ENCODE peak calls at places on chromosomes 16 and 17, in four cellular contexts. F is spleen, E is sigmoid colon, U is breast epithelium. I is an unnamed sample.

GRCh38 chr17:28282596-28282995 is 36.4 kb upstream of the TMEM97 start:
- DNase-seq in F (no peak), E (no peak), U (no peak), I (no peak)

GRCh38 chr17:42698736-42699414 is 16.5 kb downstream of the CNTNAP1 start:
- DNase-seq in E (no peak), U (no peak), F (no peak), I (no peak)

GRCh38 chr17:17021194-17021863 is 20.9 kb upstream of the MPRIP start:
- DNase-seq in U (peak; percentile 48), F (peak; percentile 66), E (no peak), I (no peak)

GRCh38 chr16:89484923-89485679 is 5.3 kb downstream of the ANKRD11 start:
- DNase-seq in E (no peak), U (no peak), F (no peak), I (no peak)

GRCh38 chr17:18028114-18028513 is 10.9 kb downstream of the ATPAF2 start:
- DNase-seq in F (no peak), E (no peak), U (no peak), I (no peak)

GRCh38 chr16:11884035-11884434 is 31.7 kb downstream of the GSPT1 start:
- DNase-seq in U (no peak), E (no peak), F (no peak), I (no peak)

GRCh38 chr17:43367588-43368242 is 31.1 kb upstream of the ARL4D start:
- DNase-seq in E (no peak), F (no peak), U (no peak), I (no peak)

GRCh38 chr17:18122991-18123753 is 14.6 kb downstream of the MYO15A start:
- DNase-seq in F (no peak), E (no peak), U (no peak), I (no peak)

GRCh38 chr17:7834554-7834890 is 505 bp downstream of the KDM6B start:
- DNase-seq in F (peak; percentile 94), U (peak; percentile 65), E (peak; percentile 89), I (peak; percentile 51)

GRCh38 chr16:2537451-2538379 is at the start of gene PDPK1:
- DNase-seq in U (peak; percentile 90), E (peak; percentile 97), F (peak; percentile 98), I (peak; percentile 93)

GRCh38 chr16:48158296-48158695 is 2.5 kb upstream of the ABCC12 start:
- DNase-seq in F (no peak), U (peak; percentile 30), E (no peak), I (no peak)

GRCh38 chr16:83957296-83957855 is 4.3 kb downstream of the OSGIN1 start:
- DNase-seq in U (no peak), F (no peak), E (no peak), I (no peak)

GRCh38 chr17:58231644-58232043 is 6.7 kb upstream of the LPO start:
- DNase-seq in E (no peak), U (no peak), F (no peak), I (no peak)

GRCh38 chr16:14179116-14179515 is 108.0 kb downstream of the MRTFB start:
- DNase-seq in F (no peak), U (no peak), E (no peak), I (no peak)

GRCh38 chr17:44065668-44066203 is 735 bp downstream of the LSM12 start:
- DNase-seq in U (no peak), E (no peak), F (no peak), I (no peak)

GRCh38 chr17:61411944-61412859 is 12.6 kb downstream of the TBX2 start:
- DNase-seq in U (peak; percentile 78), E (peak; percentile 90), F (peak; percentile 95), I (peak; percentile 65)

GRCh38 chr17:32477220-32477619 is 9.6 kb upstream of the CDK5R1 start:
- DNase-seq in E (no peak), F (no peak), U (no peak), I (peak; percentile 42)

GRCh38 chr17:80826346-80826954 is 165.2 kb upstream of the CHMP6 start:
- DNase-seq in F (no peak), E (peak; percentile 57), U (peak; percentile 45), I (no peak)

GRCh38 chr17:9912146-9913099 is 7.4 kb upstream of the RCVRN start:
- DNase-seq in E (no peak), F (no peak), U (no peak), I (no peak)

GRCh38 chr17:49582789-49583188 is 7.1 kb downstream of the NXPH3 start:
- DNase-seq in U (no peak), E (no peak), F (no peak), I (no peak)

GRCh38 chr17:76805319-76805718 is 62.9 kb upstream of the MGAT5B start:
- DNase-seq in U (no peak), E (no peak), F (no peak), I (no peak)

GRCh38 chr17:66715745-66716156 is 119.2 kb upstream of the CACNG5 start:
- DNase-seq in F (no peak), U (no peak), E (no peak), I (peak; percentile 55)

GRCh38 chr17:12591336-12591735 is 74.4 kb upstream of the MYOCD start:
- DNase-seq in E (no peak), U (no peak), F (no peak), I (no peak)

GRCh38 chr17:8455660-8456059 is 20.0 kb downstream of the NDEL1 start:
- DNase-seq in U (no peak), F (no peak), E (no peak), I (no peak)

GRCh38 chr16:89482087-89482823 is 8.1 kb downstream of the ANKRD11 start:
- DNase-seq in E (no peak), U (no peak), F (no peak), I (no peak)

GRCh38 chr16:11354733-11355574 is 9.7 kb downstream of the RMI2 start:
- DNase-seq in E (peak; percentile 58), U (no peak), F (peak; percentile 88), I (no peak)

GRCh38 chr16:27925612-27926011 is 137.9 kb downstream of the GSG1L start:
- DNase-seq in F (no peak), U (no peak), E (no peak), I (no peak)

GRCh38 chr16:81600275-81600674 is 155.7 kb downstream of the CMIP start:
- DNase-seq in E (no peak), F (no peak), U (no peak), I (peak; percentile 46)

GRCh38 chr17:78185981-78186688 is 717 bp downstream of the TK1 start:
- DNase-seq in F (no peak), E (no peak), U (no peak), I (no peak)

DNA sequence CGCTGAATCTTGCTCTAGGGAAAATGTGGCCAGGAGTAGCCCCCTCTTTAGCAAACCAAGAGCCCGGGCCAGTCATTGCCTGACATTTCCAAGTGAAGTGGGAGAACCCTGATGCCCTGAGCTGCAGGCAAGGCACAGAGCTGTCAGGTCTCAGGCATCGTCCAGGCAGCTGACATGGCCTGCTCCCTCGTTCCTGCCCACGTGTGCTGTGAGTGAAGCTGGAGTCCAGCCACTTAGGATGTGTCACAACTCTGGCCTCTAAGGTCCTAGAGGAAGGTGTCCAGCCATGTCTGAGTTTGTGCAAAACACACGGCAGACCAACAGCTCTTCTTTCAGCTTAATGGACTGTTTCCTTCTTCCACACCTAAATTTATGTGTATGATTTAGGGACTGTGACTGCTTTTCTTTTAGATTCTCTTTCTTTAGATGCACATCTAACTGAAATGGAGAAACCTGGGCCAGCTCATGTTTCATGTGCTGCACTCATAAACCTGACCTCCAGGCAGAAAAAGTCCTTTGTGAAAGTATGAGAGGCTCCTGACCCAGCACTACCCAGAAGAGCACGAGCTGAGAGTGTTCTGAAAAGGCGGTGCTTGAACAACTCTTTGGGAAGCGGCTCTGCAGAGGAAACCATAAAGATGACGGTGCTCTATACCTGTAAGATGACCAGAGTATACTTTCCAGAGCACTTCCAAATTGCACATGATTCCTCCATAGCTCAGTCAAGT is 14.8 kb upstream of the LIMD2 start:
- DNase-seq in U (no peak), F (no peak), E (no peak), I (no peak)
- TF ChIP-seq CTCF in U (no peak), F (no peak), E (no peak), I (no peak)

DNA sequence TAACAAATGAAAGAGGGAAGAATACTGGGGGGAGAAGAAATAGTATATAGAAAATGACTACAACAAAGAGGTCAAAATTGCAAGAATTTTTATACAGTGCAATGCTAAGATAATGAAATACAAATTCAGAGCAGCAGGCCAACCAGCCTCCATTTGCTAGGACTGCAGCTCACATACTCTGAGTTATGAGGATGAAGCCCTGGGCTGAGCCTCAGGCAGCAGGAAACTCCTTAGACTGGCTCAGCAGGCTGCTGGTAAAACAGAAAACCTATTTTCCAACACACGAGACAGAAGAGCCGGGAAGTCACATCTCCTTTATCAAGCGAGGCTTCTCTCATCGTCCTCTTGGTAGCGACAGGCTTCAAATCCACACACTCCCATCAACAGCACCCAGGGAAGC is 296.5 kb downstream of the SLC39A11 start:
- DNase-seq in F (no peak), U (no peak), E (no peak), I (no peak)
- H3K9me3 ChIP-seq in F (peaks cover 86% of the 10 kb centered on the region), U (peaks cover 36% of the 10 kb centered on the region), E (peaks cover 4% of the 10 kb centered on the region), I (no peaks in the 10 kb centered on the region)

DNA sequence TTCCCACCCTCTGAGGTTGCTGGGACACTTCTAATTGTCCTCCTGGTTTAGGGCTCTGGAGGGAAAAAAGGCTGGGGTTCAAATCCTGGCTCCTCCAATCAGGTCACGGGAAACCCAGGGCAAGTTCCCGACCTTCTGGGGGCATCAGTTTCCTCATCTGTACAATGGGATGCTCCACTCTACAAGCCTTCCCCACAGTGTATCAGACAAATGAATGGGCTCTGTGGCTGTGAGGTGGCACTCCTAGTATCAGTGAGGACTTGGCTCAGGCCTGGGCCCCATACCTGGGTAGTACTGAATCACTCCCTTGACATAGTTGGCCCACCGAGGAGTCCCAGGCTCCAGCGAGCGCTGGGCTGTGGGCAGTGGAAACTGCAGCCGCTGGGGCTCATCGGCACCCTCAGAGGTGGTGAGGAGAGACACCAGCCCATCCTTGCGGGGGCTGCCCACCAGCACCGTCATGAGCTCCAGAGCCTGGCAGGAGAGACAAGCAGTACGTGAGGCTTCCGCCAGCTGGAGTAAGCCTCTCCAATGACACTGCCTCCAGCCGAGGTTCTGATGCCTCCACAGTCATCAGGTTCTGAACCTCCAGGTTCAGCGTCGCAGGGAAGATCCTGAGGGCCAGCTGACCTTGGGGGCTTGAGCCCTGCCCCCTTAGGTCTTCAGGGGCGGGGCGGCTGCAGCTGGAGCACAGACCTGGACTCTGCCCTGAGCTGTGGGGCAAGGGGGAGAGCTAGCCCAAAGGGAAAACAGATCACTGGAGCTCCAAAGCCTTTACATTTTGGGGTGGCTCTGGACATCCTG is 1.2 kb downstream of the GALK1 start:
- DNase-seq in F (peak; percentile 79), U (no peak), E (no peak), I (no peak)
- TF ChIP-seq POLR2AphosphoS5 in F (no peak), U (no peak), E (no peak), I (no peak)

GRCh38 chr16:680967-681745 is 946 bp downstream of the STUB1 start:
- DNase-seq in E (no peak), U (no peak), F (peak; percentile 82), I (no peak)
- TF ChIP-seq CTCF in E (no peak), U (no peak), F (no peak), I (no peak)

GRCh38 chr17:22253007-22253406 is 560.7 kb downstream of the KCNJ18 start:
- DNase-seq in U (no peak), F (no peak), E (no peak), I (no peak)
- H3K9me3 ChIP-seq in U (no peaks in the 10 kb centered on the region), F (peaks cover 53% of the 10 kb centered on the region), E (no peaks in the 10 kb centered on the region), I (no peaks in the 10 kb centered on the region)

GRCh38 chr16:30965436-30965835 is 7.9 kb downstream of the SETD1A start:
- DNase-seq in F (no peak), U (no peak), E (no peak), I (no peak)

GRCh38 chr16:30963925-30964511 is 6.5 kb downstream of the SETD1A start:
- DNase-seq in E (no peak), U (no peak), F (no peak), I (no peak)

GRCh38 chr16:30964540-30965226 is 7.1 kb downstream of the SETD1A start:
- DNase-seq in F (no peak), E (no peak), U (no peak), I (no peak)

GRCh38 chr16:30967795-30968194 is 10.2 kb downstream of the SETD1A start:
- DNase-seq in E (no peak), U (no peak), F (no peak), I (no peak)

GRCh38 chr16:30966033-30966619 is 8.6 kb downstream of the SETD1A start:
- DNase-seq in F (no peak), E (no peak), U (no peak), I (no peak)
- TF ChIP-seq POLR2AphosphoS5 in F (peak; percentile 41), E (no peak), U (no peak), I (no peak)

I was measured in prostate gland.